ENCODE peak calls at places on chromosomes 11 and 22, in four cellular contexts. V is RPMI7951, J is amniotic stem cell, K is mesenteric fat pad. Y is an unnamed sample.

GRCh38 chr11:67054851-67055523 is 1.7 kb upstream of the RHOD start:
- DNase-seq in J (no peak), K (no peak), V (peak; percentile 76), Y (peak; percentile 52)

GRCh38 chr11:90250970-90251369 is 28.1 kb upstream of the CHORDC1 start:
- DNase-seq in V (peak; percentile 71), K (no peak), J (no peak), Y (no peak)

GRCh38 chr22:21937821-21938070 is 14.9 kb downstream of the PPM1F start:
- DNase-seq in J (peak; percentile 93), V (no peak), K (no peak), Y (no peak)

GRCh38 chr11:373716-374551 is 4.6 kb downstream of the B4GALNT4 start:
- DNase-seq in J (no peak), K (no peak), V (peak; percentile 50), Y (no peak)

GRCh38 chr11:118956094-118956846 is at the start of gene UPK2:
- DNase-seq in K (peak; percentile 94), V (peak; percentile 74), J (peak; percentile 30), Y (peak; percentile 56)

GRCh38 chr11:2655834-2656622 is 43.8 kb downstream of the KCNQ1OT1 start:
- DNase-seq in J (no peak), V (peak; percentile 67), K (peak; percentile 65), Y (peak; percentile 12)

GRCh38 chr11:65204646-65205601 is 23.2 kb downstream of the CAPN1 start:
- DNase-seq in J (no peak), K (no peak), V (no peak), Y (peak; percentile 18)

GRCh38 chr11:122524532-122524882 is 131.0 kb upstream of the UBASH3B start:
- DNase-seq in V (no peak), K (no peak), J (no peak), Y (no peak)

GRCh38 chr11:121091492-121092179 is 9.4 kb upstream of the TECTA start:
- DNase-seq in V (no peak), K (no peak), J (no peak), Y (no peak)

GRCh38 chr11:74084796-74085541 is 76.1 kb upstream of the UCP3 start:
- DNase-seq in V (no peak), K (no peak), J (no peak), Y (no peak)

GRCh38 chr11:9573054-9573774 is at the start of gene WEE1:
- DNase-seq in J (peak; percentile 97), V (peak; percentile 97), K (peak; percentile 99), Y (peak; percentile 99)

GRCh38 chr11:33002143-33002542 is 13.5 kb upstream of the DEPDC7 start:
- DNase-seq in V (no peak), K (no peak), J (no peak), Y (no peak)